ENCODE peak calls at places on chromosomes 13 and 19, in eight cellular contexts. H, J, E, B, M, C, Q and P are unnamed samples.

GRCh38 chr13:112970552-112971287 is 1.7 kb downstream of the MCF2L start:
- DNase-seq in C (no peak), H (no peak), J (no peak), E (no peak), Q (no peak), M (no peak), B (no peak), P (no peak)

GRCh38 chr19:51722492-51722891 is 1.3 kb downstream of the HAS1 start:
- DNase-seq in Q (no peak), J (no peak), B (peak; percentile 89), H (no peak), M (no peak), E (no peak), C (no peak), P (no peak)

GRCh38 chr13:97319088-97319487 is 97.0 kb downstream of the MBNL2 start:
- DNase-seq in Q (no peak), E (no peak), J (no peak), M (no peak), B (no peak), C (no peak), H (no peak), P (no peak)

GRCh38 chr19:21677696-21678418 is 89.5 kb downstream of the ZNF100 start:
- DNase-seq in B (no peak), M (no peak), C (peak; percentile 56), E (no peak), Q (no peak), H (no peak), J (no peak), P (peak; percentile 81)

GRCh38 chr19:51345076-51345620 is 3.2 kb upstream of the VSIG10L start:
- DNase-seq in B (no peak), E (no peak), J (no peak), Q (no peak), C (no peak), M (no peak), H (no peak), P (no peak)

GRCh38 chr13:60583911-60584753 is 187.1 kb downstream of the TDRD3 start:
- DNase-seq in H (peak; percentile 94), Q (peak; percentile 91), J (no peak), M (peak; percentile 38), C (peak; percentile 91), E (no peak), B (no peak), P (no peak)

GRCh38 chr13:102903659-102904407 is 58.0 kb downstream of the ERCC5 start:
- DNase-seq in H (no peak), M (peak; percentile 9), Q (no peak), J (no peak), E (no peak), B (peak; percentile 62), C (peak; percentile 56), P (no peak)

GRCh38 chr19:33403221-33403972 is 29.9 kb downstream of the CEBPG start:
- DNase-seq in H (no peak), B (no peak), E (no peak), M (no peak), J (no peak), C (no peak), Q (no peak), P (no peak)

GRCh38 chr13:85558118-85558517 is 241.1 kb downstream of the SLITRK6 start:
- DNase-seq in Q (no peak), H (no peak), M (no peak), B (no peak), E (no peak), J (no peak), C (no peak), P (no peak)

GRCh38 chr13:23703241-23703640 is 133.0 kb downstream of the TNFRSF19 start:
- DNase-seq in E (no peak), J (no peak), B (no peak), M (no peak), C (no peak), Q (no peak), H (no peak), P (no peak)

GRCh38 chr13:23701191-23701590 is 131.0 kb downstream of the TNFRSF19 start:
- DNase-seq in J (no peak), E (no peak), H (no peak), C (no peak), Q (no peak), M (no peak), B (no peak), P (no peak)

GRCh38 chr13:23699271-23699670 is 129.1 kb downstream of the TNFRSF19 start:
- DNase-seq in J (no peak), Q (no peak), C (no peak), M (no peak), B (no peak), E (no peak), H (no peak), P (no peak)

GRCh38 chr13:23697772-23698313 is 127.6 kb downstream of the TNFRSF19 start:
- DNase-seq in J (no peak), E (no peak), Q (no peak), B (no peak), H (no peak), M (no peak), C (no peak), P (no peak)

DNA sequence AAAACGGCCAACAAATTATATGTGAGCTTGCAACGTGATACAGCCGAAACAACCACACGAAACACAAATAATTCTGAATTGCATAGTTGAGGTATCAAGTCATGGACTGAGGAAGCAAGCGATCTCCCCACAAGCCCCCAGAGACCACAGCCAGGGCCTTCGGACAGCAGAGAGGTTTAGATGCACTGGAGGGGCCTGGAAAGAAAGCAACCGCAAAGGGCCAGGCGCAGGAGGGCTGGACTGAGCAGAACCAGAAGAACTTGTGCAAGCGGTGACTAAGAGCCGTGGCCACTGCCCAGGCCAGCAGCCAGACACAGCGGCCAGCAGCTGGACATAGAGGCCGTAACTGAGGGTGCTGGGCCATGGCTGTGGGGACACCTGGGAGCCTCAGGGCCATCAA is 131.4 kb downstream of the TNFRSF19 start:
- DNase-seq in C (no peak), M (no peak), E (no peak), Q (peak; percentile 83), J (no peak), H (peak; percentile 85), B (no peak), P (no peak)
- H3K4me2 ChIP-seq in C (no peak overlapping the region), M (no peak overlapping the region), E (no peak overlapping the region), Q (peak overlapping the region; percentile 55), J (no peak overlapping the region), H (peak overlapping the region; percentile 20), B (no peak overlapping the region), P (no peak overlapping the region)

GRCh38 chr19:49559928-49560327 is 20.4 kb downstream of the NOSIP start:
- DNase-seq in E (no peak), B (no peak), J (no peak), M (no peak), H (no peak), Q (no peak), C (peak; percentile 43), P (no peak)

GRCh38 chr19:49558591-49558990 is 21.8 kb downstream of the NOSIP start:
- DNase-seq in E (no peak), B (no peak), J (no peak), H (no peak), M (no peak), Q (no peak), C (no peak), P (no peak)

GRCh38 chr19:49557641-49558325 is 22.6 kb downstream of the NOSIP start:
- DNase-seq in M (no peak), C (no peak), Q (no peak), E (no peak), H (no peak), B (no peak), J (no peak), P (no peak)

GRCh38 chr19:49559443-49559842 is 20.9 kb downstream of the NOSIP start:
- DNase-seq in C (no peak), B (no peak), H (no peak), E (no peak), Q (no peak), J (no peak), M (no peak), P (no peak)

DNA sequence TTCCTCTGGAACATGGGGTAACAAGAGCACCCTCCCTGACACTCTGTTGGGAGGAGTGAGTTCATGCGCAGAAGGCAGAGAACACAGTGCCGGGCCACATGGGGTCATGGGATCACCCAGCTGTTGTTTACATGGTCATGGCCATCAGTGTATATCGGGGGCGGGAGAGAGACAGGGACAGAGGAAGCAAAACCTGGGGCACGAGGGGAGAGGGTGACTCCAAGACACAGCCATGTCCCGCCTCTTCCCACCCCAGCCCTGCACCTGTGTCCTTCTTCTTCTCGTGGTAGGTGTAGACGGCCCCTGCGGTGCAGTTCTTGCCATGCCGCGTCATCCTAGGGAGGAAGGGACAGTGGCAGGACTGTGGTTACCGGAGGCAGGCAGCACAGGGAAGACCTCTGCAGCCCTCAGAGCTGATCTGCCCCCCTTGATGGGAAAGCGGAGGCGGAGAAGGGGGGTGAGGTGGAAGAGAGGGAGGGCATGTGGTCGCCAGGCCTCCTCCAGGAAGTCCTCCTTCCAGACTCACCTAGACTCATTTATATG is 19.9 kb downstream of the NOSIP start:
- DNase-seq in H (no peak), B (no peak), E (no peak), J (no peak), M (no peak), C (no peak), Q (no peak), P (no peak)
- H3K4me1 ChIP-seq in H (peaks cover 4% of the 10 kb centered on the region), B (no peaks in the 10 kb centered on the region), E (peaks cover 6% of the 10 kb centered on the region), J (no peaks in the 10 kb centered on the region), M (no peaks in the 10 kb centered on the region), C (peaks cover 16% of the 10 kb centered on the region), Q (no peaks in the 10 kb centered on the region), P (no peaks in the 10 kb centered on the region)

GRCh38 chr13:90237852-90238251 is 1109.6 kb upstream of the MIR17HG start:
- DNase-seq in C (no peak), H (no peak), E (no peak), Q (no peak), J (no peak), M (no peak), B (no peak), P (no peak)

GRCh38 chr13:90230311-90230710 is 1117.2 kb upstream of the MIR17HG start:
- DNase-seq in C (no peak), J (no peak), H (no peak), M (no peak), E (no peak), Q (no peak), B (no peak), P (no peak)

GRCh38 chr13:90233933-90234672 is 1113.4 kb upstream of the MIR17HG start:
- DNase-seq in M (no peak), E (no peak), H (no peak), Q (no peak), J (no peak), B (peak; percentile 47), C (no peak), P (no peak)

GRCh38 chr13:90232291-90232690 is 1115.2 kb upstream of the MIR17HG start:
- DNase-seq in H (peak; percentile 5), B (no peak), E (peak; percentile 1), M (no peak), J (no peak), Q (no peak), C (peak; percentile 59), P (no peak)
- H3K36me3 ChIP-seq in H (no peaks in the 10 kb centered on the region), B (no peaks in the 10 kb centered on the region), E (no peaks in the 10 kb centered on the region), M (no peaks in the 10 kb centered on the region), J (no peaks in the 10 kb centered on the region), Q (no peaks in the 10 kb centered on the region), C (no peaks in the 10 kb centered on the region), P (no peaks in the 10 kb centered on the region)

DNA sequence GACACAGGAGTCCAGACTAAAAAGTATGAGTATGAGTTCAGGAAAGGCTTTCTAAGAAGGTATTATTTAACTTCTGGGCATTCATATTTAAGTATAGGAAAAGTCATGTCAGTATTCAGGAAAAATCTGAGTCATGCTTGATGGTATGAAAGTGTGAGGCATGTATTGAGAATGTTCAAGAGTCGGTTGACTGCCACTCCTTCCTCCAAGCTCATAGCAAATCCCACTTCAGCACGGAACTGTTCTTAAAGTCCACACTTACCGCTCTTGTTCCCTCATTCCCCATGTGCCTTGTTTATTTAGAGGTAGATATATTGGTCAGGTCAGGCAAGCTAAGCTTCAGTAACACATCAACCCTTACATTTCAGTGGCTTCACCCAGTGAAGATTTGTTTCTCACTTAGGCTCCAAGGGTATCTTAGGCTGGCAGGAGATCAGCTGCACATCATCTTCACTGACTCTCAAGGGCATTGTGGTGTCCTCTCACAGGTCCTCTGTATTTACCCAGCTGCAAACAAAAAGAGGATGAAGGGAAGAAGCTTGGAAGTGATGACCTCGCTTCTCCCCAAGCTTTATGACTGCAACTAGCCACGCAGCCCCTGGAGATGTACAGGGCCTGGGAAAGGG is 1189.2 kb downstream of the EFNB2 start:
- DNase-seq in B (no peak), M (peak; percentile 23), J (peak; percentile 26), E (peak; percentile 17), H (peak; percentile 94), Q (peak; percentile 92), C (no peak), P (no peak)
- H3K4me2 ChIP-seq in B (no peak overlapping the region), M (peak overlapping the region; percentile 1), J (peak overlapping the region; percentile 18), E (no peak overlapping the region), H (peak overlapping the region; percentile 62), Q (peak overlapping the region; percentile 74), C (no peak overlapping the region), P (no peak overlapping the region)